ENCODE peak calls at places on chromosome 1, in six cellular contexts. D is GM23248, F is colonic mucosa, R is endodermal cell, B is MM.1S, J is mammary epithelial cell. W is an unnamed sample. For H3K36me3, the result is how much of the 10 kb centered on the place peaks cover.

GRCh38 chr1:203306089-203306969 is 1.0 kb downstream of the BTG2 start:
- DNase-seq in D (peak), F (peak), R (peak), B (peak), J (peak), W (no peak)

GRCh38 chr1:9406111-9406510 is 113.4 kb downstream of the SPSB1 start:
- DNase-seq in D (no peak), F (no peak), R (no peak), B (peak), J (no peak), W (no peak)

GRCh38 chr1:18949689-18950414 is 6.6 kb downstream of the IFFO2 start:
- DNase-seq in D (peak), F (no peak), R (peak), B (no peak), J (peak), W (peak)

GRCh38 chr1:186577633-186578032 is 102.6 kb downstream of the PTGS2 start:
- DNase-seq in D (no peak), F (no peak), R (no peak), B (no peak), J (no peak), W (no peak)

GRCh38 chr1:98328855-98329254 is 332.7 kb upstream of the SNX7 start:
- DNase-seq in D (no peak), F (no peak), R (no peak), B (no peak), J (no peak), W (no peak)

GRCh38 chr1:235613617-235614016 is 36.0 kb downstream of the GNG4 start:
- DNase-seq in D (no peak), F (peak), R (no peak), B (no peak), J (peak), W (no peak)

GRCh38 chr1:23202263-23202749 is 15.0 kb downstream of the HTR1D start:
- DNase-seq in D (peak), F (no peak), R (no peak), B (peak), J (peak), W (no peak)

GRCh38 chr1:195591917-195592672 is 1016.1 kb downstream of the KCNT2 start:
- DNase-seq in D (peak), F (no peak), R (no peak), B (no peak), J (peak), W (peak)

GRCh38 chr1:65149391-65149729 is 1.4 kb downstream of the AK4 start:
- DNase-seq in D (no peak), F (no peak), R (no peak), B (no peak), J (peak), W (no peak)

GRCh38 chr1:214838351-214838750 is 235.4 kb downstream of the CENPF start:
- DNase-seq in D (peak), F (no peak), R (no peak), B (no peak), J (no peak), W (no peak)

GRCh38 chr1:12454406-12455391 is 163.3 kb downstream of the DHRS3 start:
- DNase-seq in D (peak), F (no peak), R (no peak), B (no peak), J (no peak), W (no peak)

GRCh38 chr1:236471096-236471495 is 52.7 kb upstream of the LGALS8 start:
- DNase-seq in D (no peak), F (no peak), R (no peak), B (no peak), J (no peak), W (no peak)

GRCh38 chr1:24562625-24563024 is 6.7 kb downstream of the NCMAP start:
- DNase-seq in D (no peak), F (peak), R (no peak), B (no peak), J (peak), W (peak)

GRCh38 chr1:66316464-66317155 is 217.3 kb upstream of the SGIP1 start:
- DNase-seq in D (peak), F (no peak), R (no peak), B (no peak), J (no peak), W (no peak)

GRCh38 chr1:183864611-183865010 is 59.7 kb downstream of the RGL1 start:
- DNase-seq in D (no peak), F (no peak), R (no peak), B (no peak), J (no peak), W (no peak)

GRCh38 chr1:161217831-161218230 is 2.7 kb downstream of the FCER1G start:
- DNase-seq in D (no peak), F (no peak), R (no peak), B (no peak), J (no peak), W (no peak)

GRCh38 chr1:161216945-161217712 is 2.0 kb downstream of the FCER1G start:
- DNase-seq in D (peak), F (no peak), R (peak), B (peak), J (no peak), W (no peak)

GRCh38 chr1:161214374-161214773 is 721 bp upstream of the FCER1G start:
- DNase-seq in D (no peak), F (no peak), R (no peak), B (no peak), J (no peak), W (no peak)

GRCh38 chr1:161218301-161219077 is 3.4 kb downstream of the FCER1G start:
- DNase-seq in D (no peak), F (no peak), R (no peak), B (no peak), J (no peak), W (no peak)

GRCh38 chr1:161215079-161215478 is at the start of gene FCER1G:
- DNase-seq in D (no peak), F (peak), R (no peak), B (no peak), J (no peak), W (no peak)
- H3K36me3 ChIP-seq in D (under half), F (under half), R (under half), B (under half), J (under half), W (under half)

GRCh38 chr1:115293006-115293405 is 45.0 kb downstream of the NGF start:
- DNase-seq in D (no peak), F (no peak), R (no peak), B (no peak), J (no peak), W (no peak)
- H3K27ac ChIP-seq in D (no peak), F (no peak), R (no peak), B (no peak), J (no peak), W (no peak)

DNA sequence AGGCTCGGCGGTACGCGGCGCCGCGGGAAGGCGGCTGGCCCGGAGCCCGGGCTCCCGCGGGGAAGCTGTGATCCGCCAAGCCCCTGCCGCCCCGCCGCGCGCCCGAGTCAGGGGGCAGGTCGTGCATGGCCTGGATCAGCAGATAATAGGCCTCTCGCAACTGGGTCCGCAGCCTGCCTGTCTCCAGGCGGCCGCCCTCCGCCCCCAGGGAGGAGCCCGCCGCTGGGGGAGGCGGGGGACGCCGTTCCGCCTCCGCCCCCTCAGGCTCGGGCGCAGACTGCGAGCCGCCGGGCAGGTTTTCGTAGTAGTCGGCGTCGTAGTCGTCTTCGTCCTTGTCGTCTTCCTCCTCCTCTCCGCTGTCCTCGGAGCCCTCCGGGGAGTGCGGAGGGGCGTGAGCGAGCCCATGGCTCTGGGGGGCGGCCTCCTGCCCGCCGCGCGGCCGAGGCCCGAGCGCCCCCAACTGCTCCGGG is at the start of gene SYDE2:
- DNase-seq in D (peak), F (peak), R (peak), B (peak), J (peak), W (no peak)
- H3K9ac ChIP-seq in D (peak), F (peak), R (peak), B (peak), J (peak), W (peak)

GRCh38 chr1:111179968-111180533 is 20.4 kb downstream of the DENND2D start:
- DNase-seq in D (no peak), F (no peak), R (no peak), B (no peak), J (no peak), W (no peak)

GRCh38 chr1:111182052-111182451 is 18.4 kb downstream of the DENND2D start:
- DNase-seq in D (no peak), F (no peak), R (no peak), B (no peak), J (no peak), W (no peak)

GRCh38 chr1:111183681-111184080 is 16.8 kb downstream of the DENND2D start:
- DNase-seq in D (no peak), F (no peak), R (no peak), B (no peak), J (no peak), W (no peak)

GRCh38 chr1:111184648-111185047 is 15.8 kb downstream of the DENND2D start:
- DNase-seq in D (no peak), F (no peak), R (no peak), B (no peak), J (no peak), W (no peak)
- H3K36me3 ChIP-seq in D (under half), F (under half), R (half or more), B (under half), J (under half), W (half or more)